ENCODE peak calls at places on chromosomes 12 and 14, in four cellular contexts. R, A, X and P are unnamed samples.

GRCh38 chr14:99717682-99718013 is 33.5 kb downstream of the CYP46A1 start:
- DNase-seq in X (no peak), A (no peak), R (no peak), P (no peak)

GRCh38 chr14:54877703-54878021 is 25.0 kb downstream of the GCH1 start:
- DNase-seq in X (no peak), R (no peak), A (no peak), P (no peak)

GRCh38 chr12:113470871-113471618 is 626 bp downstream of the LHX5 start:
- DNase-seq in X (peak), R (no peak), A (no peak), P (no peak)

GRCh38 chr12:93419388-93420034 is 22.2 kb downstream of the UBE2N start:
- DNase-seq in X (no peak), A (peak), R (no peak), P (no peak)

GRCh38 chr12:31578632-31579031 is 12.3 kb downstream of the DENND5B start:
- DNase-seq in R (no peak), X (no peak), A (no peak), P (no peak)

GRCh38 chr12:49359671-49360070 is 7.6 kb upstream of the SPATS2 start:
- DNase-seq in X (no peak), R (no peak), A (no peak), P (no peak)

GRCh38 chr14:68263563-68264350 is 444.2 kb downstream of the RAD51B start:
- DNase-seq in X (no peak), A (no peak), R (no peak), P (no peak)

GRCh38 chr12:90036641-90037040 is 328.0 kb upstream of the ATP2B1 start:
- DNase-seq in X (no peak), A (peak), R (peak), P (no peak)

GRCh38 chr12:122190842-122191668 is 8.1 kb downstream of the LRRC43 start:
- DNase-seq in A (peak), R (peak), X (peak), P (peak)

GRCh38 chr12:100913872-100914600 is 119.5 kb downstream of the ANO4 start:
- DNase-seq in R (no peak), A (no peak), X (no peak), P (no peak)

GRCh38 chr12:6807170-6807569 is 14.5 kb upstream of the GPR162 start:
- DNase-seq in A (no peak), X (no peak), R (no peak), P (no peak)

GRCh38 chr12:46892034-46892705 is 66.4 kb upstream of the SLC38A4 start:
- DNase-seq in X (no peak), A (no peak), R (no peak), P (no peak)

GRCh38 chr12:87266305-87266704 is 762.9 kb downstream of the C12orf50 start:
- DNase-seq in R (no peak), X (no peak), A (peak), P (no peak)

GRCh38 chr12:8987163-8987562 is 2.2 kb upstream of the KLRG1 start:
- DNase-seq in A (no peak), X (no peak), R (no peak), P (no peak)

GRCh38 chr12:105348142-105348541 is 17.7 kb downstream of the C12orf75 start:
- DNase-seq in X (no peak), A (no peak), R (no peak), P (no peak)

GRCh38 chr12:83008703-83009102 is 322.0 kb downstream of the TMTC2 start:
- DNase-seq in R (no peak), A (no peak), X (no peak), P (no peak)

GRCh38 chr12:57112492-57113294 is 1.5 kb upstream of the STAT6 start:
- DNase-seq in R (peak), X (no peak), A (no peak), P (no peak)

GRCh38 chr14:23865502-23865901 is 88.1 kb upstream of the DHRS4 start:
- DNase-seq in X (no peak), R (no peak), A (no peak), P (no peak)

GRCh38 chr12:109944975-109945374 is 44.9 kb downstream of the TCHP start:
- DNase-seq in A (peak), R (no peak), X (peak), P (no peak)

GRCh38 chr12:79871621-79872020 is 63.3 kb downstream of the PPP1R12A start:
- DNase-seq in R (no peak), X (no peak), A (no peak), P (no peak)

GRCh38 chr14:95327558-95328374 is 8.1 kb upstream of the CLMN start:
- DNase-seq in X (no peak), A (no peak), R (no peak), P (no peak)

GRCh38 chr12:13211859-13212664 is 15.5 kb downstream of the EMP1 start:
- DNase-seq in R (peak), X (peak), A (peak), P (no peak)

GRCh38 chr14:52265248-52265647 is 2.2 kb upstream of the PTGDR start:
- DNase-seq in A (no peak), R (no peak), X (no peak), P (no peak)

GRCh38 chr12:80636832-80637231 is 70.6 kb upstream of the MYF6 start:
- DNase-seq in R (no peak), A (peak), X (no peak), P (no peak)

GRCh38 chr12:9710584-9711375 is 22.1 kb downstream of the CLECL1 start:
- DNase-seq in X (no peak), A (no peak), R (no peak), P (no peak)

GRCh38 chr12:128381961-128382360 is 115.0 kb downstream of the TMEM132C start:
- DNase-seq in A (no peak), R (no peak), X (no peak), P (no peak)